ENCODE peak calls at places on chromosomes 5 and 9, in five cellular contexts. I is GM23338, U is SK-N-SH, K is HCT116, F is OCI-LY7. T is an unnamed sample. For H3K9me2, the result is how much of the 10 kb centered on the place peaks cover.

GRCh38 chr9:34570422-34571179 is 18.9 kb downstream of the CNTFR start:
- DNase-seq in I (no peak), U (peak), K (no peak), F (no peak), T (no peak)

GRCh38 chr9:87180361-87180760 is 233.1 kb upstream of the GAS1 start:
- DNase-seq in I (no peak), U (peak), K (no peak), F (no peak), T (no peak)

GRCh38 chr9:92979657-92980056 is 32.3 kb downstream of the FGD3 start:
- DNase-seq in I (no peak), U (no peak), K (no peak), F (no peak), T (no peak)

GRCh38 chr5:59588922-59589321 is 304.6 kb downstream of the PDE4D start:
- DNase-seq in I (no peak), U (no peak), K (no peak), F (no peak), T (no peak)

GRCh38 chr5:57495688-57496087 is 13.1 kb upstream of the ACTBL2 start:
- DNase-seq in I (peak), U (no peak), K (no peak), F (no peak), T (no peak)

GRCh38 chr9:17082343-17082742 is 52.5 kb upstream of the CNTLN start:
- DNase-seq in I (peak), U (peak), K (no peak), F (no peak), T (no peak)

GRCh38 chr5:139426222-139426885 is 13.0 kb downstream of the DNAJC18 start:
- DNase-seq in I (no peak), U (no peak), K (no peak), F (no peak), T (no peak)

GRCh38 chr5:129899454-129899853 is 4.8 kb upstream of the CHSY3 start:
- DNase-seq in I (no peak), U (no peak), K (no peak), F (no peak), T (peak)

GRCh38 chr5:120512068-120512467 is 48.0 kb downstream of the PRR16 start:
- DNase-seq in I (peak), U (no peak), K (no peak), F (no peak), T (no peak)

GRCh38 chr5:74641014-74641777 is 668 bp upstream of the ENC1 start:
- DNase-seq in I (peak), U (peak), K (peak), F (peak), T (peak)

GRCh38 chr9:19174127-19174921 is 47.0 kb upstream of the PLIN2 start:
- DNase-seq in I (peak), U (peak), K (peak), F (peak), T (peak)

GRCh38 chr5:60514152-60514551 is 185.8 kb downstream of the DEPDC1B start:
- DNase-seq in I (no peak), U (no peak), K (no peak), F (no peak), T (peak)

GRCh38 chr5:79235578-79236363 is at the start of gene JMY:
- DNase-seq in I (peak), U (peak), K (peak), F (peak), T (peak)

GRCh38 chr5:55421074-55421529 is 113.3 kb downstream of the MTREX start:
- DNase-seq in I (no peak), U (no peak), K (no peak), F (no peak), T (peak)

GRCh38 chr9:130946778-130947617 is 8.0 kb upstream of the FIBCD1 start:
- DNase-seq in I (no peak), U (no peak), K (peak), F (no peak), T (no peak)

GRCh38 chr5:106862450-106863193 is 808.1 kb downstream of the EFNA5 start:
- DNase-seq in I (no peak), U (peak), K (no peak), F (no peak), T (peak)

DNA sequence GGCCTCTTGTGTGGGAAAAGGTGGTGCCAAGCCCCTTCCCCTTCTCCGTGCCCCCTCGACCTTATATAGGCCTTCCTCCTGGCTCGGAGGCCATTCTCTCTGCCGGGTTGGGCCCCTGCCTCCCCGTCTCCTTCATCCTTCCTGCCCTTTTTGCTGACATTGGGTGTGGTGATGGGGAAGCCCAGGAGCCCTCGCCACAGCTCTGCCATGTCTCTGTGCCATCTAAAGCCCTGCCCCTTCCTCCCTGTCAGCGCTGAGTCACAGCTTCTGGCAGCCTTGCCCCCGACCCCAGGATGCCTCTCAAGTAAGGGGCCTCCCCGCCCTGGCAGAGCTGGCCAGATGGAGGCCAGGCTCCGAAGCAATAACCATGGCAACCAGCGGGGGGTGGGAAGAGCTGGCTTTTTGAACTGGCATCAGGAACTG is 30.4 kb downstream of the JADE2 start:
- DNase-seq in I (peak), U (peak), K (peak), F (peak), T (no peak)
- TF ChIP-seq EZH2phosphoT487 in I (no peak), U (no peak), K (no peak), F (no peak), T (no peak)

DNA sequence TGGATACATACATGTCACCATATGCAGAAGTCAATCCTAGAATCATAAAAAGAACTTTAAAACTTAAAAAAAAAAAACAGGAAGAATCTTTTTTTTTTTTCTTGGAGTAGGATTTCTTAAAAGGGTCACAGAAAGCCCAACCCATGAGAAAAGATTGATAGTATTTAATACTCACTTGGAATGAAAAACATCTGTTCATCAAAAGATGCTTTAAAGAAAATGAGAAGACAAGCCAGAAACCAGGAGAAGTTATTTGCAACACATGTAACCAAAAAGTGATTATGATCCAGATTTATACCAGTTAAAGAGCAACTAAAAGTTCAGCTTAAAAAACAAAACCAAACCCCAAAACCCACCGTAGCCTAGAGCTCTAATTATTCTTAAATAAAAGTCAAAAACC is 69.3 kb downstream of the TLE4 start:
- DNase-seq in I (no peak), U (no peak), K (no peak), F (no peak), T (no peak)
- H3K9me2 ChIP-seq in I (under half), U (under half), K (under half), F (under half), T (under half)

GRCh38 chr5:170338933-170339779 is 41.6 kb upstream of the LCP2 start:
- DNase-seq in I (peak), U (no peak), K (peak), F (peak), T (peak)
- TF ChIP-seq CTCF in I (peak), U (no peak), K (peak), F (peak), T (peak)

GRCh38 chr9:119268985-119269384 is 100.2 kb downstream of the BRINP1 start:
- DNase-seq in I (no peak), U (no peak), K (no peak), F (no peak), T (no peak)
- TF ChIP-seq EZH2phosphoT487 in I (no peak), U (no peak), K (no peak), F (no peak), T (no peak)

DNA sequence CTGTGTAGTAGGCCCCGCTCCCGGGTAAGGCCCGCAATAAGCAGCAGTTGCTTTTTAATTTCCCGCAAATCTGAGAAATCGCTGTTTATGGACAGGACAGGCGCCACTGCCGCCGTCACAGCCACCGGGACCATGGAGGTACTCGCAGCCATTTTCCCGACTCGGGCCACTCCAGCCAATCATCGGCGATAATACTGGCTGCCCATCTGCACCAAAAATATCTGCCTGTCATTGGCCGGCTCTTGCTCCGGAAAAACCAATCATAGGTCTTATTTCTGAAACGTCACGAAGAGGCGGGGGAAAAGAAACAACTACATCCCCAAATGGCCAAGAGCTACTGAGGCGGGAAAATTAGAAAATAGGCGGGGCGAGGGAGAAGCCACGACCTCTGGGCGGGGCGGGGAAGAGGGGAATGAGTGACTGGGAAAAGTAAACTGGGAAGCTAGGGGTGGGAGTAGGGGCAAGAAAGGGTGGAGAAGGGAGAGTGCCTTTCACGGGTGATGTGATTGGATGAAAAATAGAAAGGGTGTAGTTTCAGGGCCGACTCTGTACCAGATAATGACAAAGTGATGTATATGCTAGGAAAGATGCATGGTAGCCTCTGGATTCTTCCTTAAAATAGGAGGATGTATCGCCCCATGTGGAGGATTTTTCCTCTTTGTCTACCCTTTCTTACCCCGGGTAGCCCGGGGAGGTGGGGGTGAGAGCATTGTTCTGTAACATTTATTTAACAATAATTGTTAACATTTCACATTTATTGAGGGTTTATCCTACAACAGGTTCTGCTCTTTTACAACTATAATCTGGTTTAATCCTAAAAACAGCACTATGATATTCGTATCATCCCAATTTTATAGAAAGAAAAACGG is at the start of gene CDC23:
- DNase-seq in I (peak), U (peak), K (peak), F (peak), T (peak)
- H3K9me2 ChIP-seq in I (under half), U (under half), K (under half), F (under half), T (under half)

GRCh38 chr5:104352954-104353353 is 790.4 kb upstream of the NUDT12 start:
- DNase-seq in I (no peak), U (no peak), K (no peak), F (no peak), T (no peak)

GRCh38 chr5:104345513-104345823 is 782.9 kb upstream of the NUDT12 start:
- DNase-seq in I (no peak), U (no peak), K (no peak), F (no peak), T (no peak)

GRCh38 chr5:104344809-104345512 is 782.4 kb upstream of the NUDT12 start:
- DNase-seq in I (no peak), U (no peak), K (peak), F (no peak), T (no peak)

GRCh38 chr5:104347119-104347708 is 784.6 kb upstream of the NUDT12 start:
- DNase-seq in I (peak), U (no peak), K (peak), F (no peak), T (peak)
- TF ChIP-seq CTCF in I (no peak), U (peak), K (no peak), F (peak), T (peak)